ENCODE peak calls at places on chromosomes 7 and 10, in four cellular contexts. X, G, U and J are unnamed samples.

GRCh38 chr10:87775766-87776165 is 42.3 kb downstream of the ATAD1 start:
- DNase-seq in U (no peak), G (no peak), X (no peak), J (peak)

GRCh38 chr7:158802535-158803199 is 26.6 kb downstream of the ESYT2 start:
- DNase-seq in U (no peak), X (no peak), G (no peak), J (peak)

GRCh38 chr10:67171970-67172369 is 246.1 kb downstream of the LRRTM3 start:
- DNase-seq in X (no peak), U (no peak), G (no peak), J (no peak)

GRCh38 chr10:89074120-89074519 is 83.5 kb downstream of the FAS start:
- DNase-seq in U (no peak), G (no peak), X (no peak), J (no peak)

GRCh38 chr10:17483079-17483478 is 28.7 kb upstream of the ST8SIA6 start:
- DNase-seq in X (no peak), U (no peak), G (no peak), J (no peak)

GRCh38 chr10:11919271-11919670 is 96.1 kb downstream of the PROSER2 start:
- DNase-seq in U (no peak), X (no peak), G (no peak), J (no peak)

GRCh38 chr10:17244712-17245365 is 16.8 kb downstream of the VIM start:
- DNase-seq in G (no peak), U (no peak), X (no peak), J (no peak)

GRCh38 chr7:44394636-44395035 is 69.2 kb upstream of the CAMK2B start:
- DNase-seq in X (no peak), G (no peak), U (no peak), J (no peak)

GRCh38 chr10:24209421-24209770 is 458 bp downstream of the KIAA1217 start:
- DNase-seq in U (no peak), G (no peak), X (no peak), J (peak)

GRCh38 chr7:39580150-39580874 is 14.1 kb downstream of the YAE1 start:
- DNase-seq in G (peak), U (peak), X (peak), J (peak)

GRCh38 chr7:158997110-158997453 is 140.7 kb downstream of the DYNC2I1 start:
- DNase-seq in G (no peak), X (no peak), U (no peak), J (no peak)

GRCh38 chr10:63464402-63465292 is 1.1 kb downstream of the JMJD1C start:
- DNase-seq in X (peak), G (no peak), U (no peak), J (no peak)

GRCh38 chr10:27388761-27389399 is 115.2 kb upstream of the RAB18 start:
- DNase-seq in G (no peak), U (no peak), X (no peak), J (peak)

GRCh38 chr7:100430450-100431285 is 1.0 kb downstream of the MEPCE start:
- DNase-seq in U (peak), G (no peak), X (no peak), J (peak)

GRCh38 chr10:74922921-74923320 is 96.5 kb downstream of the KAT6B start:
- DNase-seq in G (no peak), X (no peak), U (no peak), J (peak)

GRCh38 chr7:137952406-137952805 is 49.5 kb downstream of the CREB3L2 start:
- DNase-seq in X (no peak), G (no peak), U (peak), J (no peak)

GRCh38 chr10:86138551-86139065 is 228.0 kb downstream of the GRID1 start:
- DNase-seq in X (no peak), U (no peak), G (no peak), J (no peak)

GRCh38 chr10:119139464-119140067 is 25.9 kb downstream of the SFXN4 start:
- DNase-seq in X (no peak), U (no peak), G (peak), J (peak)

GRCh38 chr7:65216469-65216868 is 157.2 kb upstream of the ZNF92 start:
- DNase-seq in G (peak), U (peak), X (no peak), J (peak)

GRCh38 chr7:72335561-72336381 is 76.4 kb downstream of the CALN1 start:
- DNase-seq in G (no peak), X (no peak), U (no peak), J (no peak)

GRCh38 chr7:151457534-151457933 is 17.6 kb upstream of the CRYGN start:
- DNase-seq in X (no peak), G (no peak), U (no peak), J (no peak)

GRCh38 chr7:144835166-144835611 is 664 bp downstream of the TPK1 start:
- DNase-seq in X (no peak), G (no peak), U (peak), J (peak)

GRCh38 chr10:44992732-44993225 is 7.9 kb upstream of the ZNF22 start:
- DNase-seq in X (no peak), G (no peak), U (no peak), J (no peak)

GRCh38 chr7:81503321-81503720 is 266.5 kb downstream of the HGF start:
- DNase-seq in X (no peak), U (no peak), G (no peak), J (no peak)

GRCh38 chr7:69067397-69067796 is 530.9 kb upstream of the AUTS2 start:
- DNase-seq in U (no peak), G (no peak), X (no peak), J (no peak)

GRCh38 chr10:71334228-71334791 is 15.3 kb downstream of the SLC29A3 start:
- DNase-seq in X (no peak), G (no peak), U (no peak), J (no peak)

GRCh38 chr7:116525298-116525912 is 569 bp downstream of the CAV1 start:
- DNase-seq in U (peak), G (no peak), X (peak), J (peak)

GRCh38 chr10:104049497-104050250 is 36.0 kb downstream of the COL17A1 start:
- DNase-seq in X (no peak), U (peak), G (no peak), J (peak)

GRCh38 chr7:44962483-44963251 is 16.1 kb downstream of the MYO1G start:
- DNase-seq in U (no peak), G (no peak), X (no peak), J (peak)

GRCh38 chr10:60479305-60480020 is 89.8 kb upstream of the ANK3 start:
- DNase-seq in G (no peak), U (no peak), X (no peak), J (peak)

GRCh38 chr10:72084094-72084459 is 4.3 kb downstream of the SPOCK2 start:
- DNase-seq in U (no peak), X (no peak), G (peak), J (no peak)

GRCh38 chr10:28411648-28412047 is 108.8 kb upstream of the MPP7 start:
- DNase-seq in U (no peak), G (no peak), X (no peak), J (no peak)

GRCh38 chr10:15478429-15478828 is 107.3 kb upstream of the FAM171A1 start:
- DNase-seq in G (no peak), X (no peak), U (no peak), J (no peak)

GRCh38 chr10:76150139-76150885 is 718.9 kb downstream of the LRMDA start:
- DNase-seq in U (no peak), G (no peak), X (no peak), J (no peak)

GRCh38 chr10:63072951-63073350 is 60.2 kb upstream of the NRBF2 start:
- DNase-seq in G (no peak), U (no peak), X (no peak), J (no peak)

GRCh38 chr10:13839430-13839986 is 252.7 kb downstream of the PRPF18 start:
- DNase-seq in G (no peak), U (no peak), X (no peak), J (peak)

GRCh38 chr7:43469051-43469450 is 113.9 kb upstream of the STK17A start:
- DNase-seq in G (no peak), X (no peak), U (no peak), J (no peak)

GRCh38 chr10:131860806-131861440 is 39.9 kb upstream of the PPP2R2D start:
- DNase-seq in X (no peak), U (no peak), G (no peak), J (no peak)

GRCh38 chr10:26213157-26213780 is 3.3 kb upstream of the GAD2 start:
- DNase-seq in X (no peak), G (no peak), U (no peak), J (no peak)

GRCh38 chr10:89373916-89374711 is 3.7 kb upstream of the IFIT1B start:
- DNase-seq in U (peak), G (no peak), X (no peak), J (peak)